ENCODE peak calls at places on chromosomes 6 and 20, in eight cellular contexts. Q is fibroblast of pulmonary artery, X is WTC11, P is EL, U is A172, I is NCI-H345, T is neural progenitor cell, B is AG20443. H is an unnamed sample.

GRCh38 chr6:7201732-7202541 is 94.2 kb downstream of the RREB1 start:
- DNase-seq in Q (no peak), X (no peak), P (no peak), U (no peak), I (no peak), T (no peak), B (no peak), H (peak)

GRCh38 chr6:34806738-34807453 is 15.0 kb downstream of the BLTP3A start:
- DNase-seq in Q (peak), X (no peak), P (peak), U (no peak), I (no peak), T (no peak), B (peak), H (no peak)

GRCh38 chr6:79536615-79536968 is 638 bp downstream of the LCA5 start:
- DNase-seq in Q (peak), X (no peak), P (peak), U (peak), I (peak), T (peak), B (peak), H (peak)

GRCh38 chr20:23609486-23610109 is 3.9 kb upstream of the CST9 start:
- DNase-seq in Q (no peak), X (no peak), P (no peak), U (no peak), I (no peak), T (peak), B (no peak), H (no peak)

GRCh38 chr6:146282837-146283236 is 254.0 kb downstream of the GRM1 start:
- DNase-seq in Q (no peak), X (no peak), P (no peak), U (no peak), I (no peak), T (no peak), B (no peak), H (no peak)

GRCh38 chr6:55704421-55704820 is 125.4 kb upstream of the HMGCLL1 start:
- DNase-seq in Q (peak), X (no peak), P (peak), U (peak), I (no peak), T (no peak), B (peak), H (no peak)

GRCh38 chr6:41021832-41022231 is 17.2 kb downstream of the UNC5CL start:
- DNase-seq in Q (peak), X (peak), P (peak), U (peak), I (no peak), T (peak), B (peak), H (no peak)

GRCh38 chr6:147950623-147950987 is 392.0 kb upstream of the SASH1 start:
- DNase-seq in Q (peak), X (no peak), P (peak), U (no peak), I (no peak), T (no peak), B (no peak), H (no peak)

GRCh38 chr6:108164815-108165706 is 761 bp upstream of the NR2E1 start:
- DNase-seq in Q (no peak), X (peak), P (no peak), U (no peak), I (peak), T (peak), B (no peak), H (no peak)

GRCh38 chr20:41133709-41134361 is 3.5 kb upstream of the PLCG1 start:
- DNase-seq in Q (no peak), X (no peak), P (no peak), U (no peak), I (no peak), T (no peak), B (no peak), H (peak)

GRCh38 chr20:46255440-46256104 is 52.7 kb downstream of the CDH22 start:
- DNase-seq in Q (peak), X (no peak), P (peak), U (peak), I (peak), T (no peak), B (no peak), H (peak)

GRCh38 chr20:43751167-43752050 is 24.6 kb upstream of the GTSF1L start:
- DNase-seq in Q (peak), X (no peak), P (peak), U (peak), I (no peak), T (no peak), B (peak), H (no peak)

GRCh38 chr6:37679539-37680476 is 17.9 kb downstream of the MDGA1 start:
- DNase-seq in Q (no peak), X (no peak), P (no peak), U (no peak), I (no peak), T (no peak), B (no peak), H (no peak)

GRCh38 chr6:32972353-32973143 is 4.2 kb downstream of the BRD2 start:
- DNase-seq in Q (no peak), X (peak), P (no peak), U (no peak), I (no peak), T (peak), B (no peak), H (no peak)

GRCh38 chr6:115945306-115945705 is 115.4 kb downstream of the FRK start:
- DNase-seq in Q (peak), X (no peak), P (no peak), U (peak), I (no peak), T (no peak), B (no peak), H (no peak)

GRCh38 chr6:146965110-146965689 is 239.0 kb upstream of the STXBP5 start:
- DNase-seq in Q (no peak), X (peak), P (no peak), U (no peak), I (no peak), T (no peak), B (no peak), H (no peak)

GRCh38 chr20:62227977-62228958 is 8.2 kb upstream of the HRH3 start:
- DNase-seq in Q (no peak), X (peak), P (no peak), U (no peak), I (no peak), T (peak), B (no peak), H (no peak)

GRCh38 chr6:80210618-80211017 is 104.1 kb downstream of the BCKDHB start:
- DNase-seq in Q (peak), X (no peak), P (no peak), U (no peak), I (no peak), T (peak), B (no peak), H (no peak)

GRCh38 chr6:10861086-10861485 is 20.8 kb downstream of the GCM2 start:
- DNase-seq in Q (no peak), X (no peak), P (peak), U (no peak), I (no peak), T (no peak), B (no peak), H (no peak)

GRCh38 chr20:53937929-53938367 is 132.4 kb downstream of the BCAS1 start:
- DNase-seq in Q (no peak), X (no peak), P (no peak), U (no peak), I (no peak), T (no peak), B (no peak), H (no peak)

GRCh38 chr6:110140650-110141049 is 38.8 kb downstream of the WASF1 start:
- DNase-seq in Q (peak), X (no peak), P (peak), U (peak), I (no peak), T (no peak), B (peak), H (no peak)

GRCh38 chr6:13761361-13762036 is 49.9 kb upstream of the RANBP9 start:
- DNase-seq in Q (peak), X (no peak), P (no peak), U (no peak), I (no peak), T (no peak), B (peak), H (no peak)

GRCh38 chr6:12909828-12910227 is 193.3 kb downstream of the PHACTR1 start:
- DNase-seq in Q (no peak), X (no peak), P (no peak), U (no peak), I (no peak), T (no peak), B (no peak), H (no peak)

GRCh38 chr6:155107432-155108069 is 112.4 kb downstream of the TIAM2 start:
- DNase-seq in Q (no peak), X (no peak), P (no peak), U (no peak), I (no peak), T (no peak), B (no peak), H (no peak)

GRCh38 chr6:39102821-39103136 is 12.2 kb downstream of the SAYSD1 start:
- DNase-seq in Q (no peak), X (no peak), P (no peak), U (no peak), I (peak), T (no peak), B (no peak), H (no peak)

GRCh38 chr6:99195986-99196655 is 153.4 kb downstream of the FAXC start:
- DNase-seq in Q (no peak), X (no peak), P (no peak), U (no peak), I (no peak), T (no peak), B (no peak), H (no peak)

GRCh38 chr20:53672484-53673129 is 79.0 kb upstream of the ZNF217 start:
- DNase-seq in Q (no peak), X (no peak), P (no peak), U (peak), I (no peak), T (no peak), B (no peak), H (no peak)

GRCh38 chr6:107114213-107114871 is 973 bp downstream of the BEND3 start:
- DNase-seq in Q (peak), X (peak), P (peak), U (peak), I (peak), T (peak), B (peak), H (peak)

GRCh38 chr6:63446405-63446804 is 125.9 kb upstream of the LOC128125822 start:
- DNase-seq in Q (no peak), X (no peak), P (no peak), U (no peak), I (no peak), T (no peak), B (no peak), H (no peak)

H was measured in putamen.